ENCODE peak calls at places on chromosomes 16 and 17, in five cellular contexts. L, E, Q, O and J are unnamed samples.

GRCh38 chr16:66205287-66206167 is 161.0 kb upstream of the CDH5 start:
- DNase-seq in O (peak; percentile 3), E (no peak), Q (no peak), L (no peak), J (no peak)

GRCh38 chr16:83269541-83269940 is 538.2 kb upstream of the HSBP1 start:
- DNase-seq in Q (no peak), O (no peak), E (no peak), L (no peak), J (no peak)

GRCh38 chr16:79698341-79698753 is 97.8 kb upstream of the MAF start:
- DNase-seq in L (peak; percentile 4), O (peak; percentile 78), Q (no peak), E (no peak), J (no peak)

GRCh38 chr17:83067071-83067717 is 12.2 kb upstream of the METRNL start:
- DNase-seq in E (peak; percentile 62), Q (peak; percentile 82), L (no peak), O (no peak), J (no peak)

GRCh38 chr17:17528696-17529652 is 32.8 kb upstream of the RASD1 start:
- DNase-seq in O (no peak), Q (no peak), L (no peak), E (no peak), J (no peak)

GRCh38 chr16:82329070-82329469 is 159.0 kb upstream of the MPHOSPH6 start:
- DNase-seq in E (no peak), L (no peak), O (no peak), Q (no peak), J (no peak)

GRCh38 chr17:13957636-13958035 is 111.7 kb upstream of the COX10 start:
- DNase-seq in Q (no peak), O (no peak), L (no peak), E (no peak), J (no peak)

GRCh38 chr17:44322236-44322895 is 2.3 kb downstream of the SLC25A39 start:
- DNase-seq in O (no peak), L (no peak), Q (no peak), E (no peak), J (no peak)

GRCh38 chr17:64154321-64155089 is 24.6 kb upstream of the ERN1 start:
- DNase-seq in E (peak; percentile 61), O (no peak), L (no peak), Q (peak; percentile 75), J (no peak)

GRCh38 chr17:44928136-44928535 is 12.8 kb upstream of the GFAP start:
- DNase-seq in O (no peak), E (peak; percentile 58), Q (no peak), L (no peak), J (no peak)

GRCh38 chr17:72602517-72603345 is 481.9 kb downstream of the SOX9 start:
- DNase-seq in O (peak; percentile 90), Q (no peak), L (peak; percentile 96), E (no peak), J (peak; percentile 95)

GRCh38 chr17:40750391-40750790 is 4.7 kb downstream of the KRT25 start:
- DNase-seq in O (no peak), E (no peak), L (no peak), Q (no peak), J (no peak)

GRCh38 chr17:33461051-33461450 is 168.0 kb upstream of the ASIC2 start:
- DNase-seq in Q (no peak), L (no peak), E (no peak), O (no peak), J (no peak)

GRCh38 chr17:65698381-65699061 is 137.1 kb upstream of the AXIN2 start:
- DNase-seq in E (no peak), Q (no peak), L (peak; percentile 88), O (peak; percentile 85), J (peak; percentile 91)

GRCh38 chr17:45752246-45752645 is 31.9 kb upstream of the CRHR1 start:
- DNase-seq in E (peak; percentile 43), Q (no peak), O (no peak), L (no peak), J (no peak)

GRCh38 chr16:4214215-4214621 is 27.7 kb downstream of the SRL start:
- DNase-seq in O (peak; percentile 86), E (peak; percentile 81), Q (no peak), L (peak; percentile 92), J (peak; percentile 97)

GRCh38 chr17:15498107-15498506 is 30.7 kb upstream of the CDRT4 start:
- DNase-seq in E (no peak), L (no peak), Q (no peak), O (no peak), J (no peak)

GRCh38 chr16:57024894-57025680 is 35.7 kb downstream of the NLRC5 start:
- DNase-seq in O (no peak), L (no peak), E (no peak), Q (no peak), J (no peak)

GRCh38 chr17:68834328-68834836 is 120.8 kb downstream of the ABCA8 start:
- DNase-seq in L (no peak), E (no peak), Q (no peak), O (no peak), J (no peak)

GRCh38 chr16:28563218-28563617 is 9.5 kb downstream of the SGF29 start:
- DNase-seq in O (no peak), L (no peak), E (no peak), Q (no peak), J (no peak)

DNA sequence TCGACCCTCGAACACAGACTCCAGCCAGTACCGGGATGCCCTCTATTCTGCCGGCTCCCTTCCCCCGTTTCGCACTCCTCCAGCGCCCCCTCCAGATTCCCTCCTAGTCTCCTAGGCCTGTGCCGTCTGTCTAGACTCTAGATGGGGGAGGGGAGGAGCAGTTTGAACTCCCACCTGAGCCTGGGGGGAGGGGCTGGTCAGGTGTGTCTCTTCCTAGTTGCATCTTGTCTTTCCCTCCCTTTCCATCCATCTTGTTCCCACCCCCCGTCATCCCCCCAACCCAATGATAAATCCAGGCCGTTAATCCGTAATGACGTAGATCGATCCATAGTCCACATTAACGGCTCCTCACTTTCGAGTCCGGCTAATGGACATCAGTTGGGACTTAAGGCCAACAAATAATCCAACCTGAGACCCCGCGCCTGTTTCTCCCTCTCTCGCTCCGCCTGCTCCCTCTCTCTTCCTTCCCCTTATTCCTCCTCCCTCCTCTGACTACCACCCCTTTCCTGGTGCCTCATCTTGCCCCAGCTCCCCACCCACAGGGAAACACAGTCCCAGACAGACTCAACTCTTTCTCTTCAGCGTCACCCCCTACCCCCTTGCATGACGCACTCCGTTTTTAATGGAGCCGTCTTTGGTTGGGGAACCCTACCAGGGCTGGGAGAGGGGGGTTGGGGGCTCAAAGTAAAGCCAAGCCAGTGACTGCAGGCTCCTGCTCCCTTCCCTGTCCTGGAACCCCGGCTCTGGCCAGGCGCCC is 3.3 kb upstream of the HOXB5 start:
- DNase-seq in O (peak; percentile 77), Q (no peak), E (no peak), L (no peak), J (no peak)
- H3K4me3 ChIP-seq in O (peak overlapping the region; percentile 57), Q (no peak overlapping the region), E (peak overlapping the region; percentile 39), L (peak overlapping the region; percentile 92), J (peak overlapping the region; percentile 74)

DNA sequence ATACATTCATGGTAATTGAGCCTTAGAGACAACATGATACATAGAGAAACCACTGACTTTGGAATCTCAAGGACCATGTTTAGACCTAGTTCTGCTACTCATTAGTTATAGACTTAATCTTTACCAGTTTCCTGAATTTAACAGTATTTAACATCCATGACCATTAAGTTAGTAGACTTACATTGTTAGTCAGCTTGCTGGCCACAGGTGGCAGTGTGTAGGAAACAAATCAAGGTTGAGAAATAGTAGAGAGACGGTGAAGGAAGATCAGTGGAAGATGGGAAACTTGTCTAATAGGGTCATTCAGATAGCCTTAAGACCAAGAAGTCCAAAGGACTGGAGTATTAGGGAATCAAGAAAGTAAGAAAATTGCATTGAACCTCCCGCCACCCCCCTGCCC is 31.0 kb downstream of the OMG start:
- DNase-seq in E (no peak), L (no peak), Q (no peak), O (no peak), J (no peak)
- TF ChIP-seq CTCF in E (no peak), L (peak; percentile 7), Q (no peak), O (no peak), J (peak; percentile 50)

DNA sequence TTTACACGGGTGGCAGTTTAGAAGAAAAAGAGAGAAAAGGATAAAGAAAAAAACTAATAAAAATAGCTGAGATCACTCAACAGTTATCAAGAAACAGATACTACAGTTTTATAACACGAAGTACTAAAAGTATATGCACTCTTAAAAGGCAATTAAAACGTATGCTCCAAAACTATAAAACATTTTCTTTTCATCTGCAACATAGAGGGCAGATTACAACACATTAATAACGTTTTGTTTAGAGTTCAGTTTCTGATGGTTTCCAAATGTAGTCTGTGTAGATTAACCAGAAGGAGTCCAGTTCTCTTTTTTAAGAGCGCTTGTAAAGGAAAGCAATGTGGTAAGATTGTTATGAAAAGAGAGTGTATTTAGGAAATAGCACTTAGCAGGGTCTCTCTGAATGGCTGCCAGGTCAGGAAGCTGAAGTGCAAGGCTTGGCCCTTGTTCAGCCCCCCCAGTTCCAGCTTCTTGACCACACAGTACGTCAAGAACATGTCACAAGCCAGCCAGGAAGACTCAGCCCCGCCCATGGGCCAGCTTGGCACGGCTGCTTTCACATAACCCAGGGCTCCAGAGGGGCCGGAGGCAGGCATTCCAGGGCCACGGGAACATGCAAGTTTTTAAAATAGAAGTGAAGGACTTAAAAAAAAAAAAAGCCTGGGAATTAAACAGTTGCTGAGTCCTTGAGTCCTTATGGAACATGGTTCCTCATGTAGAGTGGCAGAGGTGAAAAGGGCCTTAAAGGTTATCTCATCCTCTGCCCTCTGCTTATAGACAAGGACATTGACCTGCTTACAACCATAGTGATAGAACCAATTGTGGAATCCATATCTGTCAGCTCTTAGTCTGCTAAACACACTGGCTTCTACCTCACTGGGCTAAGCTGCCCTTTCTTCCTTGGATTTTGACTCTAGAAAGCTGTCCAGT is 147.4 kb upstream of the TBX2 start:
- DNase-seq in Q (peak; percentile 96), O (peak; percentile 99), E (peak; percentile 99), L (no peak), J (no peak)
- H3K4me3 ChIP-seq in Q (no peak overlapping the region), O (no peak overlapping the region), E (no peak overlapping the region), L (no peak overlapping the region), J (no peak overlapping the region)

DNA sequence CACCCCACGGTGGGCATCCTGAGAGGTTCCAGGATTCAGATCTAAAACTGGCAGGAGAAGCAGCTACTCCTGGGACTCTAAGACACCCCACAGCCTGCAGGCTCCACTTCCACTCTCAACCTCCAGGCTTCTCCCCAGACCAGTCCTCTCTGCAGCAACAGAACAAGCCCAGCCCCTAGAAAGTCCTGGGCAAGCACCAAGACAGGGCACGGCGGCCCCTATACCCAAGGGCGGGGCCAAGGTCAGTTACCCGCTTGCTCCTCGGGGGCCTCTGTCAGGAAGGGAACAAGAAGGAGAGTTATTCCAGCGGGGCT is 62.8 kb downstream of the MYO18A start:
- DNase-seq in O (no peak), E (no peak), L (no peak), Q (no peak), J (no peak)
- TF ChIP-seq CTCF in O (no peak), E (no peak), L (no peak), Q (no peak), J (no peak)

GRCh38 chr16:87708181-87708580 is 57.6 kb downstream of the KLHDC4 start:
- DNase-seq in Q (no peak), O (no peak), L (no peak), E (no peak), J (no peak)
- H3K4me3 ChIP-seq in Q (no peak overlapping the region), O (no peak overlapping the region), L (no peak overlapping the region), E (no peak overlapping the region), J (no peak overlapping the region)